ENCODE peak calls at places on chromosomes 7 and 10, in seven cellular contexts. E is esophagus squamous epithelium, Z is bronchial epithelial cell, M is WERI-Rb-1, C is HCT116, A is uterus, P is endothelial cell of umbilical vein. L is an unnamed sample.

GRCh38 chr10:110392121-110392859 is 87.6 kb upstream of the SMNDC1 start:
- DNase-seq in C (no peak), M (peak; percentile 50), P (peak; percentile 90), Z (no peak), A (no peak), E (no peak), L (no peak)

GRCh38 chr10:31926765-31927596 is 1.6 kb downstream of the ARHGAP12 start:
- DNase-seq in A (no peak), M (no peak), P (peak; percentile 11), Z (peak; percentile 40), E (no peak), C (no peak), L (no peak)

GRCh38 chr10:125023862-125024495 is 82.1 kb downstream of the ZRANB1 start:
- DNase-seq in E (no peak), M (peak; percentile 48), C (no peak), A (peak; percentile 64), P (peak; percentile 31), Z (no peak), L (no peak)

GRCh38 chr10:37760817-37761216 is 96.6 kb downstream of the ZNF248 start:
- DNase-seq in C (no peak), E (no peak), Z (peak; percentile 82), P (no peak), A (no peak), M (no peak), L (no peak)

GRCh38 chr7:142384508-142384922 is 126.7 kb upstream of the PRSS58 start:
- DNase-seq in M (no peak), C (no peak), Z (peak; percentile 44), E (no peak), A (no peak), P (no peak), L (no peak)

GRCh38 chr7:95471076-95471475 is 14.7 kb upstream of the ASB4 start:
- DNase-seq in E (no peak), P (peak; percentile 60), Z (no peak), C (no peak), M (no peak), A (no peak), L (no peak)

GRCh38 chr10:23155166-23155565 is 36.9 kb upstream of the PTF1A start:
- DNase-seq in M (no peak), E (no peak), Z (peak; percentile 27), P (no peak), A (no peak), C (no peak), L (no peak)

GRCh38 chr10:86162036-86162435 is 204.6 kb downstream of the GRID1 start:
- DNase-seq in P (no peak), C (no peak), Z (no peak), A (no peak), E (no peak), M (peak; percentile 1), L (no peak)

GRCh38 chr7:2409745-2410414 is 6.5 kb downstream of the CHST12 start:
- DNase-seq in M (peak; percentile 33), Z (no peak), A (no peak), E (no peak), C (no peak), P (peak; percentile 81), L (no peak)

GRCh38 chr10:83957168-83957750 is 182.1 kb upstream of the GHITM start:
- DNase-seq in M (no peak), A (no peak), Z (no peak), P (no peak), E (no peak), C (no peak), L (no peak)

GRCh38 chr7:99061001-99061779 is 82.7 kb downstream of the SMURF1 start:
- DNase-seq in A (no peak), Z (no peak), P (no peak), M (no peak), E (no peak), C (no peak), L (no peak)

GRCh38 chr10:104336829-104337526 is 1.3 kb downstream of the ITPRIP start:
- DNase-seq in A (no peak), M (no peak), E (no peak), Z (no peak), C (no peak), P (peak; percentile 47), L (no peak)

GRCh38 chr7:11428877-11429617 is 403.0 kb downstream of the THSD7A start:
- DNase-seq in Z (no peak), A (no peak), P (no peak), E (no peak), C (no peak), M (no peak), L (no peak)

GRCh38 chr10:11236234-11236633 is 218.6 kb downstream of the CELF2 start:
- DNase-seq in E (no peak), M (no peak), P (no peak), C (no peak), A (no peak), Z (no peak), L (no peak)

GRCh38 chr10:1120761-1121160 is 64.6 kb downstream of the WDR37 start:
- DNase-seq in E (no peak), P (no peak), C (no peak), M (no peak), Z (no peak), A (peak; percentile 34), L (no peak)

GRCh38 chr10:129105266-129105665 is 361.8 kb upstream of the MGMT start:
- DNase-seq in Z (no peak), C (no peak), P (peak; percentile 34), A (no peak), E (no peak), M (no peak), L (no peak)

GRCh38 chr10:87603769-87604168 is 55.9 kb upstream of the PAPSS2 start:
- DNase-seq in E (no peak), P (no peak), M (no peak), C (no peak), A (no peak), Z (no peak), L (no peak)

GRCh38 chr10:43409385-43410109 is 561 bp upstream of the HNRNPF start:
- DNase-seq in Z (no peak), M (no peak), E (no peak), C (no peak), P (peak; percentile 28), A (no peak), L (peak; percentile 41)

GRCh38 chr10:31011660-31012022 is 20.0 kb downstream of the ZNF438 start:
- DNase-seq in M (no peak), C (no peak), Z (no peak), P (no peak), A (no peak), E (no peak), L (no peak)

DNA sequence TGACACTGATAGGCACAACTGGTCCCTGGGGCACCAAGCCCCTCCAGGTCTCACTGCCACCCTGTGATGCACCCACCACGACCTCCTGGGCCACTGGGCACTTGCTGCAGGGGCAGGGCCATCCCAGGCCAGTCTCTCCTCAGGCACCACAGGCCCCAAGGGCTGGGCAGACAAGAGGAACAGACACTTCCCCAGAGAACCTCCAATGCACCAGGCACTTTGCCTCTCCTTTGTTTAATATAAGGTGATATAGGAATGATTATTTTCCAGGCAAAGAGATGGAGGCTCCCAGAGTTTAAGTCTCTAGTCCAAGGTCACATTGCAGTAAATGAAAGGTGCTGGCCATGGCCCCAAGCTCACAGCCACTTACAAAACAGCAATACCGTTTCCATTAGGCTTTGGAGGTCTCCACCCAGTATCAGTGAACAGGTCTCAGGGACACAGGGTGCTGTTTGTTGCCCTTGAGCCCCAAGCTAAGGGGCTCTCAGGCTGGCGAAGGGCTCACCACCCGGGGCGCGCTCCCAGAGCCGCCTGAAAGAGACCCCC is 4.5 kb downstream of the DEPP1 start:
- DNase-seq in C (no peak), P (no peak), A (peak; percentile 24), M (no peak), E (no peak), Z (no peak), L (no peak)
- H3K4me3 ChIP-seq in C (peak overlapping the region; percentile 54), P (no peak overlapping the region), A (peak overlapping the region; percentile 66), M (no peak overlapping the region), E (peak overlapping the region; percentile 49), Z (peak overlapping the region; percentile 50), L (peak overlapping the region; percentile 42)

GRCh38 chr7:105087981-105088380 is 74.0 kb downstream of the KMT2E start:
- DNase-seq in C (no peak), A (no peak), M (no peak), E (no peak), Z (no peak), P (no peak), L (no peak)

GRCh38 chr7:105088456-105088855 is 74.5 kb downstream of the KMT2E start:
- DNase-seq in C (no peak), E (no peak), M (no peak), A (no peak), P (no peak), Z (no peak), L (no peak)

GRCh38 chr7:105084581-105084980 is 70.6 kb downstream of the KMT2E start:
- DNase-seq in M (no peak), Z (no peak), C (no peak), A (no peak), E (no peak), P (no peak), L (no peak)

DNA sequence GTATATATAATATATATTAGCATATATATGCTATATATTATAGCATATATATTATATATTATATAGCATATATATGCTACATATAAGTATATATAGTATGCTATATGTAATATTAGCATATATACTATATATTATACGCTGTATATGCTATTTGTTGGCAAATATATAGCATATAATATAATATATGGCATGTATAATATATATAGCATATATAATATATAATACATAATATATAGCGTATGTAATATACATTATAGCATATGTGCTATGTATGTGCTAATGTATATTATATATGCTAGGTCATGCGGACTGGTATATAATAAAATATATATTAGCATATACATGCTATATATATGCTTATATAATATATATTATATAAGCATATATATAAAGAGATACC is 72.8 kb downstream of the KMT2E start:
- DNase-seq in C (no peak), Z (no peak), A (no peak), M (no peak), P (no peak), E (no peak), L (no peak)
- H3K36me3 ChIP-seq in C (no peaks in the 10 kb centered on the region), Z (peaks cover 11% of the 10 kb centered on the region), A (no peaks in the 10 kb centered on the region), M (peaks cover 59% of the 10 kb centered on the region), P (peaks cover 7% of the 10 kb centered on the region), E (no peaks in the 10 kb centered on the region), L (peaks cover 64% of the 10 kb centered on the region)

DNA sequence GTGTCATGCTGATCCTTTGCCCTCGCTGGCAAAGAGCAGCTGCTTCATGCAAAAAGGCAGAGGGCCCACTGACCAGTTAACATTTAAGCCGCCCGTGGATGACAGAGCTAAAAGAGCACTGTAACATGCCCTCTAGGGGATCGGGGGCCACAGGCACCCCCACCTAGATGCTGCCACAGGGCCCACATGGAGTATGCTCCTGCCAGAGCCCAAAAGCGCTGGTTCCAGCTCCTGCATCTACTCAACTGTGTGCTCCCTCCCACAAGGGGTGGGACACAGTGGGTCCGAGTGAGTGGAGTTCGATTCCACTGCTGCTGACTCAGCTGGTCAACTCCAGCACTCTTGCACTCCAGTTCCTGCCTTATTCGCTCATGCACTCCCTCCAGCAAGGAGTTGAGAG is 199.8 kb upstream of the CNTNAP2 start:
- DNase-seq in E (no peak), Z (no peak), C (no peak), A (no peak), P (no peak), M (no peak), L (no peak)
- H3K4me3 ChIP-seq in E (no peak overlapping the region), Z (no peak overlapping the region), C (no peak overlapping the region), A (no peak overlapping the region), P (no peak overlapping the region), M (no peak overlapping the region), L (no peak overlapping the region)

DNA sequence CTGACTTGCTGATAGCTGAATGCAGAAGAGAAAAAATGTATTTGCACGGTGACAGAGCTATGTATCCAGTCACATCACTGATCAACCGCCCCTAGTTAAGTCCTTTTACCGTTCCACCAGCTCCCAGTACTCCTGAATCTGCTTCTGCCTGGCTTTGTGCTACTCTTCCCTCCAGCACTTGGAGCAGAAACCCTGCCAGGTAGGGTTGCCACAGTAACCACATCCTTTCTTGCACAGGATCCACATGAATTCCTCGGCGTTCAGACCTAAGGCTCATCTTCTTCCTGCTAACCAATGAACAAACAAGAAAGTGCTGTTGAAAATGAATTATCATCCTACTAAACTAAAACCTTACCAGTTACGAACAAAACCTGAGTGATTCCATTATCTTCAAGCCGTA is 52.0 kb upstream of the KCTD7 start:
- DNase-seq in E (no peak), C (no peak), Z (no peak), M (no peak), P (no peak), A (no peak), L (no peak)
- H3K36me3 ChIP-seq in E (no peaks in the 10 kb centered on the region), C (peaks cover 12% of the 10 kb centered on the region), Z (peaks cover 13% of the 10 kb centered on the region), M (peaks cover 13% of the 10 kb centered on the region), P (peaks cover 3% of the 10 kb centered on the region), A (no peaks in the 10 kb centered on the region), L (peaks cover 20% of the 10 kb centered on the region)

L was measured in effector memory CD4-positive, alpha-beta T cell.